ENCODE peak calls at places on chromosomes 5 and 9, in six cellular contexts. D is islet precursor cell; W is tibial artery; F is MCF 10A; V is cardiac fibroblast; E is stimulated activated CD4-positive, alpha-beta T cell treated with anti-CD3 and anti-CD28 coated beads, Interleukin-4, amount 100 ng/mL, for 1 hour. Y is an unnamed sample.
A peak's percentile ranks its signal among the peaks of the same experiment; 100 is the strongest.

GRCh38 chr5:112420111-112420864 is 1.2 kb upstream of the EPB41L4A start:
- DNase-seq in D (peak; percentile 91), W (peak; percentile 87), F (peak; percentile 70), V (peak; percentile 59), E (peak; percentile 15), Y (peak; percentile 66)

GRCh38 chr5:101679816-101680215 is 616.3 kb downstream of the SLCO4C1 start:
- DNase-seq in D (no peak), W (no peak), F (peak; percentile 73), V (peak; percentile 33), E (no peak), Y (no peak)

GRCh38 chr5:115379622-115380344 is 83.3 kb upstream of the CCDC112 start:
- DNase-seq in D (no peak), W (no peak), F (peak; percentile 63), V (no peak), E (no peak), Y (no peak)

GRCh38 chr5:62182802-62183201 is 123.2 kb upstream of the KIF2A start:
- DNase-seq in D (no peak), W (no peak), F (no peak), V (no peak), E (no peak), Y (no peak)

GRCh38 chr9:79574166-79574565 is 2.4 kb downstream of the TLE4 start:
- DNase-seq in D (no peak), W (no peak), F (no peak), V (no peak), E (no peak), Y (no peak)

GRCh38 chr5:42870882-42871418 is 59.3 kb upstream of the SELENOP start:
- DNase-seq in D (peak; percentile 71), W (no peak), F (peak; percentile 20), V (no peak), E (no peak), Y (no peak)

GRCh38 chr5:159184236-159184635 is 25.1 kb downstream of the RNF145 start:
- DNase-seq in D (no peak), W (no peak), F (no peak), V (peak; percentile 70), E (no peak), Y (no peak)

GRCh38 chr5:89037090-89037489 is 154.1 kb upstream of the MEF2C start:
- DNase-seq in D (peak; percentile 96), W (no peak), F (no peak), V (peak; percentile 57), E (no peak), Y (no peak)

GRCh38 chr5:11909471-11909870 is 5.2 kb upstream of the CTNND2 start:
- DNase-seq in D (peak; percentile 88), W (no peak), F (no peak), V (no peak), E (no peak), Y (no peak)

GRCh38 chr5:95048633-95049032 is 236.3 kb downstream of the MCTP1 start:
- DNase-seq in D (no peak), W (no peak), F (no peak), V (no peak), E (no peak), Y (no peak)

GRCh38 chr5:67607958-67608357 is 411.4 kb upstream of the CD180 start:
- DNase-seq in D (no peak), W (no peak), F (no peak), V (no peak), E (no peak), Y (no peak)

GRCh38 chr5:36443941-36444340 is 142.2 kb upstream of the RANBP3L start:
- DNase-seq in D (no peak), W (no peak), F (no peak), V (no peak), E (no peak), Y (no peak)

GRCh38 chr9:121651295-121652036 is at the start of gene DAB2IP:
- DNase-seq in D (peak; percentile 91), W (peak; percentile 78), F (peak; percentile 39), V (no peak), E (no peak), Y (no peak)

GRCh38 chr5:115961413-115962238 is 649 bp upstream of the LVRN start:
- DNase-seq in D (peak; percentile 80), W (peak; percentile 74), F (no peak), V (no peak), E (no peak), Y (no peak)

GRCh38 chr5:108061941-108062340 is 320.0 kb downstream of the FBXL17 start:
- DNase-seq in D (no peak), W (no peak), F (peak; percentile 47), V (peak; percentile 16), E (no peak), Y (no peak)

GRCh38 chr5:39498247-39498952 is 73.6 kb upstream of the DAB2 start:
- DNase-seq in D (no peak), W (no peak), F (peak; percentile 23), V (peak; percentile 62), E (no peak), Y (no peak)

GRCh38 chr5:167950126-167950721 is 341.2 kb upstream of the WWC1 start:
- DNase-seq in D (peak; percentile 88), W (no peak), F (peak; percentile 37), V (peak; percentile 86), E (no peak), Y (no peak)

GRCh38 chr5:65264420-65264819 is 217.3 kb downstream of the ADAMTS6 start:
- DNase-seq in D (no peak), W (no peak), F (no peak), V (no peak), E (no peak), Y (no peak)

GRCh38 chr9:125990793-125991220 is 243.6 kb downstream of the PBX3 start:
- DNase-seq in D (no peak), W (peak; percentile 51), F (no peak), V (no peak), E (no peak), Y (peak; percentile 12)

GRCh38 chr5:139690385-139691274 is 42.5 kb downstream of the CXXC5 start:
- DNase-seq in D (no peak), W (peak; percentile 83), F (no peak), V (peak; percentile 56), E (no peak), Y (no peak)

GRCh38 chr9:110578896-110579752 is at the start of gene SVEP1:
- DNase-seq in D (peak; percentile 89), W (peak; percentile 71), F (peak; percentile 67), V (peak; percentile 73), E (no peak), Y (no peak)